ENCODE peak calls at places on chromosomes 1 and 21, in eight cellular contexts. J is progenitor cell of endocrine pancreas, D is NCI-H1694, G is NCI-H1048, H is non-pigmented ciliary epithelial cell, O is Calu3, N is left cardiac atrium, Z is mesenteric fat pad. C is an unnamed sample.

GRCh38 chr1:238961790-238962189 is 424.6 kb upstream of the CHRM3 start:
- DNase-seq in J (no peak), D (no peak), G (peak; percentile 13), H (no peak), O (peak; percentile 12), N (no peak), Z (no peak), C (no peak)

GRCh38 chr1:78047631-78048030 is 1.9 kb downstream of the GIPC2 start:
- DNase-seq in J (no peak), D (no peak), G (no peak), H (no peak), O (no peak), N (no peak), Z (no peak), C (no peak)

GRCh38 chr1:230077436-230078221 is 10.6 kb downstream of the GALNT2 start:
- DNase-seq in J (no peak), D (no peak), G (no peak), H (no peak), O (no peak), N (no peak), Z (no peak), C (no peak)

GRCh38 chr1:41840592-41841246 is 78.0 kb downstream of the HIVEP3 start:
- DNase-seq in J (no peak), D (no peak), G (no peak), H (no peak), O (peak; percentile 8), N (peak; percentile 46), Z (no peak), C (peak; percentile 36)

GRCh38 chr1:147177611-147178370 is 5.5 kb upstream of the PRKAB2 start:
- DNase-seq in J (no peak), D (no peak), G (no peak), H (no peak), O (no peak), N (peak; percentile 28), Z (no peak), C (no peak)

GRCh38 chr1:73901656-73902276 is 296.2 kb downstream of the LRRIQ3 start:
- DNase-seq in J (no peak), D (no peak), G (peak; percentile 75), H (no peak), O (no peak), N (no peak), Z (no peak), C (no peak)

GRCh38 chr1:20376171-20376570 is 85.5 kb downstream of the VWA5B1 start:
- DNase-seq in J (no peak), D (no peak), G (no peak), H (no peak), O (no peak), N (no peak), Z (no peak), C (peak; percentile 27)

GRCh38 chr21:40886931-40887330 is 40.0 kb upstream of the DSCAM start:
- DNase-seq in J (no peak), D (no peak), G (no peak), H (no peak), O (no peak), N (no peak), Z (no peak), C (no peak)

GRCh38 chr1:230191839-230192238 is 124.8 kb downstream of the GALNT2 start:
- DNase-seq in J (no peak), D (no peak), G (no peak), H (no peak), O (no peak), N (no peak), Z (no peak), C (no peak)

GRCh38 chr1:56934400-56935080 is 31.3 kb downstream of the C8B start:
- DNase-seq in J (no peak), D (no peak), G (no peak), H (no peak), O (no peak), N (no peak), Z (no peak), C (no peak)

GRCh38 chr1:145849356-145850165 is 4.1 kb downstream of the NUDT17 start:
- DNase-seq in J (no peak), D (no peak), G (no peak), H (peak; percentile 74), O (no peak), N (no peak), Z (no peak), C (no peak)

GRCh38 chr1:231442735-231443134 is 20.6 kb upstream of the EGLN1 start:
- DNase-seq in J (no peak), D (no peak), G (no peak), H (no peak), O (no peak), N (no peak), Z (no peak), C (no peak)

GRCh38 chr21:46256501-46256994 is 28.0 kb upstream of the LSS start:
- DNase-seq in J (no peak), D (no peak), G (no peak), H (no peak), O (no peak), N (no peak), Z (peak; percentile 71), C (no peak)

GRCh38 chr1:115179397-115179835 is 90.1 kb upstream of the TSPAN2 start:
- DNase-seq in J (no peak), D (no peak), G (no peak), H (peak; percentile 96), O (peak; percentile 8), N (peak; percentile 57), Z (no peak), C (peak; percentile 87)

GRCh38 chr1:48560577-48560976 is 88.6 kb upstream of the SPATA6 start:
- DNase-seq in J (no peak), D (no peak), G (no peak), H (no peak), O (no peak), N (no peak), Z (no peak), C (no peak)

GRCh38 chr1:166730299-166730888 is 108.9 kb upstream of the POGK start:
- DNase-seq in J (no peak), D (no peak), G (no peak), H (peak; percentile 2), O (no peak), N (no peak), Z (no peak), C (no peak)

GRCh38 chr1:169488157-169488556 is 2.4 kb upstream of the SLC19A2 start:
- DNase-seq in J (no peak), D (no peak), G (no peak), H (no peak), O (no peak), N (no peak), Z (no peak), C (no peak)

GRCh38 chr1:202692959-202693555 is 17.2 kb downstream of the SYT2 start:
- DNase-seq in J (peak; percentile 78), D (peak; percentile 75), G (peak; percentile 67), H (peak; percentile 20), O (peak; percentile 80), N (peak; percentile 76), Z (no peak), C (no peak)

GRCh38 chr1:247332215-247332900 is 691 bp upstream of the ZNF496 start:
- DNase-seq in J (peak; percentile 37), D (no peak), G (no peak), H (no peak), O (peak; percentile 49), N (peak; percentile 76), Z (no peak), C (no peak)

GRCh38 chr1:28602536-28603439 is 10.7 kb downstream of the RAB42 start:
- DNase-seq in J (peak; percentile 41), D (peak; percentile 61), G (no peak), H (peak; percentile 49), O (peak; percentile 66), N (peak; percentile 58), Z (no peak), C (no peak)

GRCh38 chr1:151146072-151146415 is 387 bp downstream of the SEMA6C start:
- DNase-seq in J (no peak), D (no peak), G (no peak), H (no peak), O (no peak), N (no peak), Z (no peak), C (no peak)

GRCh38 chr1:1361982-1362423 is 3.6 kb upstream of the MXRA8 start:
- DNase-seq in J (peak; percentile 8), D (no peak), G (no peak), H (no peak), O (no peak), N (no peak), Z (no peak), C (no peak)

GRCh38 chr1:55081188-55081904 is 42.0 kb downstream of the PCSK9 start:
- DNase-seq in J (no peak), D (no peak), G (no peak), H (peak; percentile 61), O (no peak), N (no peak), Z (no peak), C (no peak)

GRCh38 chr1:8348056-8348776 is 30.3 kb downstream of the SLC45A1 start:
- DNase-seq in J (no peak), D (no peak), G (no peak), H (no peak), O (no peak), N (no peak), Z (no peak), C (no peak)